ENCODE peak calls at places on chromosomes 4 and X, in five cellular contexts. K is GM12892, L is H1, V is K562, I is GM12878. C is an unnamed sample.
A peak's percentile ranks its signal among the peaks of the same experiment; 100 is the strongest.

GRCh38 chrX:10685923-10686595 is 65.7 kb upstream of the MID1 start:
- DNase-seq in K (no peak), L (no peak), V (no peak), I (no peak), C (no peak)

GRCh38 chr4:6983500-6984142 is 59.6 kb upstream of the TADA2B start:
- DNase-seq in K (no peak), L (no peak), V (no peak), I (no peak), C (no peak)

GRCh38 chr4:54090804-54091623 is 8.9 kb upstream of the GSX2 start:
- DNase-seq in K (no peak), L (no peak), V (peak; percentile 36), I (no peak), C (no peak)

GRCh38 chr4:53122280-53123116 is 243.4 kb downstream of the SCFD2 start:
- DNase-seq in K (no peak), L (no peak), V (no peak), I (no peak), C (no peak)

GRCh38 chrX:97039363-97040029 is 155.8 kb downstream of the RPA4 start:
- DNase-seq in K (no peak), L (no peak), V (no peak), I (peak; percentile 61), C (no peak)

GRCh38 chrX:11558972-11559371 is 106.7 kb downstream of the ARHGAP6 start:
- DNase-seq in K (no peak), L (no peak), V (peak; percentile 63), I (no peak), C (peak; percentile 2)

GRCh38 chrX:150983526-150984163 is 510 bp downstream of the HMGB3 start:
- DNase-seq in K (no peak), L (no peak), V (peak; percentile 38), I (no peak), C (no peak)

GRCh38 chr4:158775091-158775651 is 6.3 kb downstream of the FNIP2 start:
- DNase-seq in K (no peak), L (no peak), V (no peak), I (no peak), C (no peak)

GRCh38 chr4:126890994-126891393 is 741.8 kb upstream of the INTU start:
- DNase-seq in K (no peak), L (no peak), V (no peak), I (no peak), C (no peak)

GRCh38 chrX:74537011-74537390 is 77.4 kb downstream of the RLIM start:
- DNase-seq in K (no peak), L (no peak), V (no peak), I (no peak), C (no peak)

GRCh38 chr4:138399041-138399440 is 156.9 kb upstream of the SLC7A11 start:
- DNase-seq in K (no peak), L (no peak), V (no peak), I (no peak), C (no peak)

GRCh38 chrX:71558920-71559319 is 19.3 kb upstream of the GCNA start:
- DNase-seq in K (no peak), L (no peak), V (no peak), I (no peak), C (no peak)

GRCh38 chr4:1277667-1278335 is 11.9 kb upstream of the MAEA start:
- DNase-seq in K (no peak), L (no peak), V (no peak), I (no peak), C (no peak)

GRCh38 chrX:115521717-115522116 is 39.3 kb upstream of the PLS3 start:
- DNase-seq in K (no peak), L (no peak), V (no peak), I (no peak), C (no peak)

GRCh38 chrX:17990542-17990941 is 129.4 kb upstream of the RAI2 start:
- DNase-seq in K (no peak), L (no peak), V (no peak), I (no peak), C (no peak)

GRCh38 chrX:31213941-31214340 is 142.1 kb upstream of the FTHL17 start:
- DNase-seq in K (no peak), L (no peak), V (peak; percentile 10), I (no peak), C (no peak)

GRCh38 chrX:45083314-45083713 is 117.4 kb downstream of the DIPK2B start:
- DNase-seq in K (no peak), L (no peak), V (no peak), I (no peak), C (no peak)

GRCh38 chr4:48237996-48238645 is 31.5 kb downstream of the TEC start:
- DNase-seq in K (no peak), L (no peak), V (no peak), I (no peak), C (no peak)

GRCh38 chr4:145734576-145735329 is 54.8 kb downstream of the C4orf51 start:
- DNase-seq in K (no peak), L (no peak), V (no peak), I (peak; percentile 27), C (no peak)

GRCh38 chrX:7926914-7927258 is 327 bp downstream of the PNPLA4 start:
- DNase-seq in K (peak; percentile 54), L (no peak), V (no peak), I (no peak), C (no peak)

GRCh38 chrX:31889028-31889427 is 817.2 kb upstream of the FTHL17 start:
- DNase-seq in K (no peak), L (no peak), V (no peak), I (no peak), C (no peak)

GRCh38 chr4:99587803-99588202 is 13.2 kb downstream of the MTTP start:
- DNase-seq in K (no peak), L (no peak), V (no peak), I (no peak), C (no peak)

GRCh38 chr4:41939016-41939623 is 3.9 kb downstream of the TMEM33 start:
- DNase-seq in K (no peak), L (no peak), V (no peak), I (no peak), C (no peak)

GRCh38 chr4:168685136-168685535 is 188.3 kb downstream of the PALLD start:
- DNase-seq in K (no peak), L (no peak), V (no peak), I (peak; percentile 23), C (no peak)

GRCh38 chrX:70826715-70827114 is 81.8 kb downstream of the TEX11 start:
- DNase-seq in K (no peak), L (no peak), V (no peak), I (no peak), C (no peak)

GRCh38 chr4:126991965-126992364 is 640.8 kb upstream of the INTU start:
- DNase-seq in K (no peak), L (no peak), V (no peak), I (no peak), C (no peak)

GRCh38 chr4:87559090-87559837 is 30.1 kb upstream of the SPARCL1 start:
- DNase-seq in K (no peak), L (no peak), V (no peak), I (peak; percentile 50), C (no peak)

GRCh38 chr4:142112451-142112850 is 476.1 kb downstream of the IL15 start:
- DNase-seq in K (no peak), L (no peak), V (no peak), I (no peak), C (no peak)

GRCh38 chrX:100895365-100896075 is 21.4 kb upstream of the NOX1 start:
- DNase-seq in K (no peak), L (no peak), V (no peak), I (no peak), C (no peak)

GRCh38 chr4:98284640-98285046 is 23.5 kb downstream of the RAP1GDS1 start:
- DNase-seq in K (no peak), L (peak; percentile 63), V (no peak), I (no peak), C (no peak)

GRCh38 chr4:184587746-184588145 is 61.5 kb downstream of the CASP3 start:
- DNase-seq in K (no peak), L (no peak), V (no peak), I (no peak), C (no peak)

GRCh38 chr4:80335554-80336358 is at the start of gene CFAP299:
- DNase-seq in K (peak; percentile 28), L (peak; percentile 68), V (peak; percentile 86), I (peak; percentile 44), C (peak; percentile 61)

GRCh38 chrX:136227074-136227473 is 24.1 kb downstream of the MAP7D3 start:
- DNase-seq in K (no peak), L (no peak), V (no peak), I (no peak), C (no peak)

GRCh38 chrX:136227948-136228584 is 23.1 kb downstream of the MAP7D3 start:
- DNase-seq in K (no peak), L (no peak), V (no peak), I (no peak), C (no peak)

DNA sequence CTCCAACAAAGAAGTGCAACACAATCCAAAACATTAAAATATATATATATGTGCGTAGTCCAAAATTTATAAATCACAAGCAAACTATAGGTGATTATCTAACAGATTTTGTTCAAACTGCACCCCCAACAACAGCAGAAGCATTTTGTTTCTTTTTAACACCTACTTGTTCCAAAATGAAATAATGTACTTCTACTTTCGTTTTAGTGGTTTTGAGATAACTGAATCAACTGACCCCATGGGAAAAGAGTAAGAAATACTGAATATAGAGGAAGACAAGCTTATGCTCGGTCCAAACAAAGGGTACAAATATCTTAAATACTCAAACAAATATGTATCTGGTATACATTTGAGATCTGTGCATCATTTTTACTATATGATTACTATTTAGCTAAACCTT is 22.4 kb downstream of the MAP7D3 start:
- DNase-seq in K (no peak), L (no peak), V (no peak), I (no peak), C (no peak)
- TF ChIP-seq TAF1 in K (no peak), L (no peak), V (no peak), I (no peak), C (no peak)

GRCh38 chrX:13428055-13428786 is 108.4 kb upstream of the ATXN3L start:
- DNase-seq in K (no peak), L (no peak), V (no peak), I (no peak), C (peak; percentile 16)
- TF ChIP-seq POLR2A in K (no peak), L (no peak), V (no peak), I (no peak), C (no peak)

GRCh38 chrX:105302246-105302645 is 81.8 kb upstream of the TEX13A start:
- DNase-seq in K (no peak), L (no peak), V (no peak), I (no peak), C (no peak)
- TF ChIP-seq TAF1 in K (no peak), L (no peak), V (no peak), I (no peak), C (no peak)

GRCh38 chr4:128305942-128306341 is 18.3 kb upstream of the PGRMC2 start:
- DNase-seq in K (no peak), L (no peak), V (no peak), I (no peak), C (no peak)
- TF ChIP-seq POLR2A in K (no peak), L (no peak), V (no peak), I (no peak), C (no peak)

GRCh38 chr4:5032825-5033224 is 13.6 kb upstream of the CYTL1 start:
- DNase-seq in K (no peak), L (no peak), V (no peak), I (no peak), C (no peak)

GRCh38 chr4:5034206-5034605 is 14.9 kb upstream of the CYTL1 start:
- DNase-seq in K (no peak), L (no peak), V (no peak), I (no peak), C (no peak)

GRCh38 chr4:5030927-5031326 is 11.7 kb upstream of the CYTL1 start:
- DNase-seq in K (no peak), L (no peak), V (no peak), I (no peak), C (no peak)

GRCh38 chr4:5036239-5036638 is 15.0 kb upstream of the STK32B start:
- DNase-seq in K (no peak), L (no peak), V (peak; percentile 27), I (no peak), C (no peak)

GRCh38 chr4:5033266-5033945 is 14.1 kb upstream of the CYTL1 start:
- DNase-seq in K (no peak), L (no peak), V (no peak), I (no peak), C (no peak)
- TF ChIP-seq TAF1 in K (no peak), L (no peak), V (no peak), I (no peak), C (no peak)